ENCODE peak calls at places on chromosomes 3 and 15, in six cellular contexts. K is activated T-helper 1 cell treated with Interleukin-2 at 50 U/mL for 16 hours, I is Right ventricle myocardium inferior, X is RCC 7860, P is neural progenitor cell, Q is stromal cell of bone marrow. H is an unnamed sample.
A peak's percentile ranks its signal among the peaks of the same experiment; 100 is the strongest.

GRCh38 chr3:94694001-94694400 is 631.1 kb downstream of the NSUN3 start:
- DNase-seq in K (no peak), I (no peak), X (no peak), P (no peak), Q (no peak), H (no peak)

GRCh38 chr3:118146658-118147375 is 887.8 kb downstream of the IGSF11 start:
- DNase-seq in K (no peak), I (no peak), X (no peak), P (no peak), Q (no peak), H (no peak)

GRCh38 chr3:179486806-179487205 is 35.5 kb upstream of the GNB4 start:
- DNase-seq in K (no peak), I (no peak), X (no peak), P (no peak), Q (no peak), H (no peak)

GRCh38 chr3:39401983-39402382 is 4.5 kb upstream of the RPSA start:
- DNase-seq in K (no peak), I (no peak), X (no peak), P (no peak), Q (no peak), H (no peak)

GRCh38 chr3:184031187-184031792 is at the start of gene HTR3D:
- DNase-seq in K (no peak), I (no peak), X (peak; percentile 54), P (no peak), Q (no peak), H (no peak)

GRCh38 chr3:51970606-51971300 is 3.1 kb downstream of the ABHD14B start:
- DNase-seq in K (no peak), I (peak; percentile 37), X (no peak), P (no peak), Q (no peak), H (no peak)

GRCh38 chr3:114111060-114111790 is 54.7 kb downstream of the QTRT2 start:
- DNase-seq in K (no peak), I (no peak), X (no peak), P (peak; percentile 81), Q (no peak), H (no peak)

GRCh38 chr15:79539426-79539825 is 107.3 kb downstream of the MINAR1 start:
- DNase-seq in K (no peak), I (no peak), X (no peak), P (no peak), Q (peak; percentile 33), H (no peak)

GRCh38 chr15:89472785-89473256 is 23.6 kb downstream of the RHCG start:
- DNase-seq in K (no peak), I (no peak), X (peak; percentile 29), P (peak; percentile 87), Q (no peak), H (peak; percentile 64)

GRCh38 chr15:65171428-65171827 is 13.7 kb downstream of the CLPX start:
- DNase-seq in K (no peak), I (no peak), X (no peak), P (no peak), Q (no peak), H (no peak)

GRCh38 chr3:46934508-46935167 is 41.9 kb downstream of the CCDC12 start:
- DNase-seq in K (no peak), I (no peak), X (peak; percentile 34), P (no peak), Q (peak; percentile 53), H (no peak)

GRCh38 chr15:26838742-26839460 is 28.0 kb upstream of the GABRA5 start:
- DNase-seq in K (no peak), I (no peak), X (no peak), P (peak; percentile 29), Q (no peak), H (no peak)

GRCh38 chr15:89526601-89527441 is 30.4 kb upstream of the RHCG start:
- DNase-seq in K (no peak), I (no peak), X (no peak), P (no peak), Q (no peak), H (no peak)

GRCh38 chr15:64622410-64623260 is 152.8 kb downstream of the RBPMS2 start:
- DNase-seq in K (peak; percentile 25), I (no peak), X (no peak), P (no peak), Q (no peak), H (peak; percentile 63)

GRCh38 chr3:108222813-108223307 is 636 bp upstream of the IFT57 start:
- DNase-seq in K (no peak), I (no peak), X (no peak), P (peak; percentile 72), Q (no peak), H (no peak)

GRCh38 chr15:66758844-66759243 is 56.8 kb downstream of the SMAD6 start:
- DNase-seq in K (no peak), I (no peak), X (no peak), P (no peak), Q (no peak), H (no peak)

GRCh38 chr3:195895078-195895899 is 13.1 kb downstream of the TNK2 start:
- DNase-seq in K (peak; percentile 36), I (peak; percentile 82), X (peak; percentile 38), P (peak; percentile 61), Q (no peak), H (peak; percentile 74)

GRCh38 chr3:46378426-46378942 is 7.7 kb downstream of the CCR5 start:
- DNase-seq in K (peak; percentile 28), I (peak; percentile 75), X (no peak), P (peak; percentile 75), Q (peak; percentile 50), H (peak; percentile 25)

GRCh38 chr3:159200176-159200575 is 398.3 kb downstream of the MFSD1 start:
- DNase-seq in K (no peak), I (no peak), X (peak; percentile 80), P (no peak), Q (peak; percentile 55), H (no peak)

GRCh38 chr3:126058666-126059065 is 25.3 kb downstream of the SLC41A3 start:
- DNase-seq in K (no peak), I (no peak), X (no peak), P (no peak), Q (no peak), H (no peak)

GRCh38 chr3:62445267-62445666 is 71.9 kb upstream of the FEZF2 start:
- DNase-seq in K (no peak), I (no peak), X (peak; percentile 13), P (no peak), Q (peak; percentile 3), H (no peak)

GRCh38 chr3:49616491-49616941 is 57.6 kb upstream of the APEH start:
- DNase-seq in K (no peak), I (no peak), X (peak; percentile 57), P (peak; percentile 32), Q (peak; percentile 43), H (no peak)

GRCh38 chr15:99411234-99411633 is 154.6 kb upstream of the MEF2A start:
- DNase-seq in K (no peak), I (no peak), X (no peak), P (no peak), Q (no peak), H (no peak)

GRCh38 chr15:70788114-70789049 is 25.0 kb upstream of the UACA start:
- DNase-seq in K (no peak), I (no peak), X (peak; percentile 98), P (no peak), Q (no peak), H (no peak)

GRCh38 chr3:152199069-152199838 is 69.5 kb upstream of the MBNL1 start:
- DNase-seq in K (no peak), I (no peak), X (no peak), P (no peak), Q (no peak), H (no peak)

GRCh38 chr3:11624161-11624560 is 19.6 kb downstream of the VGLL4 start:
- DNase-seq in K (no peak), I (no peak), X (no peak), P (no peak), Q (no peak), H (peak; percentile 57)

GRCh38 chr15:26318689-26319088 is 454.2 kb downstream of the GABRB3 start:
- DNase-seq in K (no peak), I (no peak), X (no peak), P (no peak), Q (no peak), H (no peak)

GRCh38 chr3:129112308-129113052 is 9.1 kb downstream of the RAB43 start:
- DNase-seq in K (no peak), I (no peak), X (peak; percentile 39), P (no peak), Q (no peak), H (no peak)

GRCh38 chr3:186998937-186999368 is 68.6 kb downstream of the ST6GAL1 start:
- DNase-seq in K (no peak), I (no peak), X (no peak), P (peak; percentile 35), Q (no peak), H (no peak)

GRCh38 chr3:10551821-10552630 is 46.6 kb upstream of the ATP2B2 start:
- DNase-seq in K (peak; percentile 55), I (no peak), X (peak; percentile 57), P (no peak), Q (peak; percentile 40), H (peak; percentile 18)

GRCh38 chr3:49895791-49896190 is 7.9 kb downstream of the MST1R start:
- DNase-seq in K (no peak), I (no peak), X (no peak), P (no peak), Q (no peak), H (no peak)

GRCh38 chr3:48236531-48236930 is 4.4 kb upstream of the ZNF589 start:
- DNase-seq in K (no peak), I (no peak), X (no peak), P (no peak), Q (no peak), H (no peak)

GRCh38 chr15:92074646-92075045 is 221.1 kb downstream of the SLCO3A1 start:
- DNase-seq in K (no peak), I (no peak), X (peak; percentile 74), P (no peak), Q (peak; percentile 40), H (no peak)

GRCh38 chr3:149547413-149547812 is 72.9 kb downstream of the TM4SF4 start:
- DNase-seq in K (no peak), I (peak; percentile 79), X (no peak), P (no peak), Q (peak; percentile 85), H (no peak)

GRCh38 chr15:80403712-80404056 is 498 bp upstream of the ARNT2 start:
- DNase-seq in K (no peak), I (peak; percentile 59), X (no peak), P (peak; percentile 74), Q (no peak), H (no peak)

GRCh38 chr3:169600732-169601131 is 62.8 kb downstream of the MECOM start:
- DNase-seq in K (no peak), I (no peak), X (no peak), P (no peak), Q (no peak), H (no peak)

GRCh38 chr3:66991478-66991877 is 6.6 kb upstream of the KBTBD8 start:
- DNase-seq in K (no peak), I (no peak), X (no peak), P (no peak), Q (peak; percentile 38), H (no peak)

GRCh38 chr15:72532991-72533601 is 59.0 kb downstream of the ARIH1 start:
- DNase-seq in K (no peak), I (no peak), X (no peak), P (peak; percentile 17), Q (no peak), H (no peak)

GRCh38 chr3:23239181-23240068 is 36.3 kb downstream of the UBE2E2 start:
- DNase-seq in K (no peak), I (no peak), X (no peak), P (no peak), Q (no peak), H (no peak)